ENCODE peak calls at places on chromosomes 1 and 21, in six cellular contexts. D, V, T, O, P and G are unnamed samples. For H3K4me1, the result is how much of the 10 kb centered on the place peaks cover.

GRCh38 chr1:233168384-233168783 is 127.1 kb downstream of the PCNX2 start:
- DNase-seq in D (no peak), V (no peak), T (no peak), O (no peak), P (no peak), G (no peak)

GRCh38 chr1:62294211-62294610 is 25.0 kb downstream of the KANK4 start:
- DNase-seq in D (no peak), V (no peak), T (peak), O (no peak), P (no peak), G (no peak)

GRCh38 chr1:33516428-33516827 is 44.0 kb downstream of the ZSCAN20 start:
- DNase-seq in D (no peak), V (no peak), T (no peak), O (no peak), P (no peak), G (no peak)

GRCh38 chr1:101128851-101129250 is 103.3 kb upstream of the DPH5 start:
- DNase-seq in D (no peak), V (no peak), T (no peak), O (no peak), P (no peak), G (no peak)

GRCh38 chr21:31416465-31416864 is 72.4 kb upstream of the TIAM1 start:
- DNase-seq in D (no peak), V (no peak), T (peak), O (no peak), P (no peak), G (no peak)

GRCh38 chr1:173997796-173998195 is 24.4 kb downstream of the RC3H1 start:
- DNase-seq in D (no peak), V (no peak), T (no peak), O (no peak), P (no peak), G (no peak)

GRCh38 chr1:58401991-58402390 is 144.5 kb downstream of the OMA1 start:
- DNase-seq in D (no peak), V (no peak), T (no peak), O (no peak), P (no peak), G (no peak)

GRCh38 chr21:44692798-44693512 is 4.0 kb upstream of the KRTAP10-12 start:
- DNase-seq in D (no peak), V (no peak), T (no peak), O (no peak), P (no peak), G (no peak)

GRCh38 chr1:42379794-42380616 is 587 bp upstream of the RIMKLA start:
- DNase-seq in D (no peak), V (peak), T (no peak), O (no peak), P (no peak), G (peak)

GRCh38 chr1:112092656-112093371 is 103.3 kb upstream of the KCND3 start:
- DNase-seq in D (no peak), V (no peak), T (no peak), O (no peak), P (no peak), G (no peak)

GRCh38 chr1:27142464-27142863 is 12.5 kb downstream of the SLC9A1 start:
- DNase-seq in D (no peak), V (no peak), T (no peak), O (no peak), P (no peak), G (no peak)

GRCh38 chr1:25442178-25442577 is 11.5 kb downstream of the MACO1 start:
- DNase-seq in D (no peak), V (no peak), T (no peak), O (no peak), P (no peak), G (no peak)

GRCh38 chr21:44338971-44339910 is at the start of gene CFAP410:
- DNase-seq in D (peak), V (peak), T (peak), O (peak), P (peak), G (peak)

GRCh38 chr21:41684381-41685245 is 82.2 kb downstream of the RIPK4 start:
- DNase-seq in D (peak), V (no peak), T (peak), O (no peak), P (no peak), G (no peak)

DNA sequence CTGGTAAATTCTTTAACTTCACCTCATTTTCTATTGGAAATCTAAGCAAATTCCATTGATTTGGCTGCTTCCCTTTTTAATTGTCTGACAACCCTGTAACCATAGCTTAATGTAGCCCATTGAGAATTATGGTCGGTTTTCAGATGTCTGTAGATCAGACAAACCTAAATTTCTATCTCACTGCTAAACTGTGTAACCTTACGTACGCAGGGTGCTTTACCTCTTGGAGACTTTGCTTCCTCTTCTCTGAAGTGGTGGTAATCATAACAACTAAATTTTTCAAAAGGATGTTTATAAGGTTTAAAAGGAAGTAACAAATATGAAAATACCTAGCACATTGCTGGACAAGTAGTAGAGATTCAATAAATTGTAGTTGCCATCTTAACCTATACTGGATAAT is 25.9 kb downstream of the IFNAR1 start:
- DNase-seq in D (no peak), V (no peak), T (no peak), O (no peak), P (no peak), G (no peak)
- H3K4me1 ChIP-seq in D (under half), V (under half), T (under half), O (under half), P (under half), G (under half)

GRCh38 chr21:38989097-38989744 is 183.5 kb downstream of the ETS2 start:
- DNase-seq in D (no peak), V (no peak), T (no peak), O (no peak), P (no peak), G (no peak)
- H3K4me1 ChIP-seq in D (under half), V (under half), T (under half), O (half or more), P (under half), G (half or more)

GRCh38 chr1:201539561-201540404 is 856 bp downstream of the NAV1 start:
- DNase-seq in D (no peak), V (peak), T (no peak), O (no peak), P (no peak), G (peak)
- H3K4me1 ChIP-seq in D (under half), V (under half), T (under half), O (half or more), P (under half), G (half or more)

GRCh38 chr1:236507022-236507700 is 16.6 kb upstream of the LGALS8 start:
- DNase-seq in D (peak), V (no peak), T (peak), O (no peak), P (no peak), G (no peak)
- H3K4me1 ChIP-seq in D (under half), V (under half), T (under half), O (under half), P (under half), G (under half)